ENCODE peak calls at places on chromosome 17, in ten cellular contexts. One of them, this sample, is unnamed.

GRCh38 chr17:33294994-33295393 is 1.9 kb upstream of the ASIC2 start:
- DNase-seq in BE2C: no peak
- DNase-seq in GM23338: no peak
- DNase-seq in gastrocnemius medialis: no peak
- DNase-seq in activated CD8-positive, alpha-beta T cell treated with anti-CD3 and anti-CD28 coated beads for 36 hours: no peak
- DNase-seq in upper lobe of right lung: no peak
- DNase-seq in heart left ventricle: no peak
- DNase-seq in body of pancreas: no peak
- DNase-seq in heart right ventricle: no peak
- DNase-seq in IMR-90: no peak
- DNase-seq in this sample: no peak

GRCh38 chr17:21382560-21383495 is 6.7 kb downstream of the KCNJ12 start:
- DNase-seq in BE2C: no peak
- DNase-seq in GM23338: no peak
- DNase-seq in gastrocnemius medialis: no peak
- DNase-seq in activated CD8-positive, alpha-beta T cell treated with anti-CD3 and anti-CD28 coated beads for 36 hours: no peak
- DNase-seq in upper lobe of right lung: no peak
- DNase-seq in heart left ventricle: no peak
- DNase-seq in body of pancreas: no peak
- DNase-seq in heart right ventricle: no peak
- DNase-seq in IMR-90: no peak
- DNase-seq in this sample: no peak

GRCh38 chr17:15233022-15233805 is 31.9 kb downstream of the PMP22 start:
- DNase-seq in BE2C: no peak
- DNase-seq in GM23338: peak; percentile 54
- DNase-seq in gastrocnemius medialis: no peak
- DNase-seq in activated CD8-positive, alpha-beta T cell treated with anti-CD3 and anti-CD28 coated beads for 36 hours: peak; percentile 4
- DNase-seq in upper lobe of right lung: no peak
- DNase-seq in heart left ventricle: no peak
- DNase-seq in body of pancreas: no peak
- DNase-seq in heart right ventricle: no peak
- DNase-seq in IMR-90: peak; percentile 75
- DNase-seq in this sample: peak; percentile 55

GRCh38 chr17:40347319-40348135 is 17.0 kb downstream of the GJD3 start:
- DNase-seq in BE2C: no peak
- DNase-seq in GM23338: peak; percentile 72
- DNase-seq in gastrocnemius medialis: peak; percentile 30
- DNase-seq in activated CD8-positive, alpha-beta T cell treated with anti-CD3 and anti-CD28 coated beads for 36 hours: no peak
- DNase-seq in upper lobe of right lung: no peak
- DNase-seq in heart left ventricle: no peak
- DNase-seq in body of pancreas: no peak
- DNase-seq in heart right ventricle: no peak
- DNase-seq in IMR-90: no peak
- DNase-seq in this sample: no peak

GRCh38 chr17:4230142-4230541 is 33.6 kb downstream of the ANKFY1 start:
- DNase-seq in BE2C: no peak
- DNase-seq in GM23338: peak; percentile 35
- DNase-seq in gastrocnemius medialis: peak; percentile 77
- DNase-seq in activated CD8-positive, alpha-beta T cell treated with anti-CD3 and anti-CD28 coated beads for 36 hours: no peak
- DNase-seq in upper lobe of right lung: no peak
- DNase-seq in heart left ventricle: peak; percentile 42
- DNase-seq in body of pancreas: peak; percentile 27
- DNase-seq in heart right ventricle: peak; percentile 58
- DNase-seq in IMR-90: peak; percentile 97
- DNase-seq in this sample: peak; percentile 100

GRCh38 chr17:50950002-50950877 is 84.1 kb upstream of the TOB1 start:
- DNase-seq in BE2C: peak; percentile 76
- DNase-seq in GM23338: peak; percentile 80
- DNase-seq in gastrocnemius medialis: peak; percentile 86
- DNase-seq in activated CD8-positive, alpha-beta T cell treated with anti-CD3 and anti-CD28 coated beads for 36 hours: peak; percentile 69
- DNase-seq in upper lobe of right lung: peak; percentile 87
- DNase-seq in heart left ventricle: peak; percentile 86
- DNase-seq in body of pancreas: peak; percentile 78
- DNase-seq in heart right ventricle: peak; percentile 77
- DNase-seq in IMR-90: peak; percentile 84
- DNase-seq in this sample: peak; percentile 92

GRCh38 chr17:64203630-64204029 is 59.4 kb downstream of the TEX2 start:
- DNase-seq in BE2C: no peak
- DNase-seq in GM23338: no peak
- DNase-seq in gastrocnemius medialis: no peak
- DNase-seq in activated CD8-positive, alpha-beta T cell treated with anti-CD3 and anti-CD28 coated beads for 36 hours: no peak
- DNase-seq in upper lobe of right lung: no peak
- DNase-seq in heart left ventricle: no peak
- DNase-seq in body of pancreas: no peak
- DNase-seq in heart right ventricle: no peak
- DNase-seq in IMR-90: no peak
- DNase-seq in this sample: no peak

GRCh38 chr17:8189041-8189710 is 804 bp downstream of the BORCS6 start:
- DNase-seq in BE2C: peak; percentile 15
- DNase-seq in GM23338: no peak
- DNase-seq in gastrocnemius medialis: no peak
- DNase-seq in activated CD8-positive, alpha-beta T cell treated with anti-CD3 and anti-CD28 coated beads for 36 hours: peak; percentile 55
- DNase-seq in upper lobe of right lung: peak; percentile 78
- DNase-seq in heart left ventricle: peak; percentile 45
- DNase-seq in body of pancreas: peak; percentile 40
- DNase-seq in heart right ventricle: no peak
- DNase-seq in IMR-90: no peak
- DNase-seq in this sample: no peak

GRCh38 chr17:74368341-74369152 is 1.2 kb downstream of the GPR142 start:
- DNase-seq in BE2C: peak; percentile 73
- DNase-seq in GM23338: peak; percentile 76
- DNase-seq in gastrocnemius medialis: peak; percentile 71
- DNase-seq in activated CD8-positive, alpha-beta T cell treated with anti-CD3 and anti-CD28 coated beads for 36 hours: peak; percentile 82
- DNase-seq in upper lobe of right lung: peak; percentile 82
- DNase-seq in heart left ventricle: peak; percentile 70
- DNase-seq in body of pancreas: peak; percentile 77
- DNase-seq in heart right ventricle: peak; percentile 77
- DNase-seq in IMR-90: peak; percentile 35
- DNase-seq in this sample: peak; percentile 52

GRCh38 chr17:72446118-72446517 is 325.3 kb downstream of the SOX9 start:
- DNase-seq in BE2C: no peak
- DNase-seq in GM23338: no peak
- DNase-seq in gastrocnemius medialis: no peak
- DNase-seq in activated CD8-positive, alpha-beta T cell treated with anti-CD3 and anti-CD28 coated beads for 36 hours: no peak
- DNase-seq in upper lobe of right lung: no peak
- DNase-seq in heart left ventricle: no peak
- DNase-seq in body of pancreas: no peak
- DNase-seq in heart right ventricle: no peak
- DNase-seq in IMR-90: no peak
- DNase-seq in this sample: no peak

GRCh38 chr17:81954131-81955057 is 6.6 kb downstream of the NOTUM start:
- DNase-seq in BE2C: no peak
- DNase-seq in GM23338: no peak
- DNase-seq in gastrocnemius medialis: no peak
- DNase-seq in activated CD8-positive, alpha-beta T cell treated with anti-CD3 and anti-CD28 coated beads for 36 hours: no peak
- DNase-seq in upper lobe of right lung: no peak
- DNase-seq in heart left ventricle: no peak
- DNase-seq in body of pancreas: no peak
- DNase-seq in heart right ventricle: no peak
- DNase-seq in IMR-90: no peak
- DNase-seq in this sample: no peak

GRCh38 chr17:31487648-31488263 is 96.3 kb downstream of the RAB11FIP4 start:
- DNase-seq in BE2C: peak; percentile 62
- DNase-seq in GM23338: peak; percentile 96
- DNase-seq in gastrocnemius medialis: peak; percentile 74
- DNase-seq in activated CD8-positive, alpha-beta T cell treated with anti-CD3 and anti-CD28 coated beads for 36 hours: peak; percentile 95
- DNase-seq in upper lobe of right lung: peak; percentile 97
- DNase-seq in heart left ventricle: peak; percentile 81
- DNase-seq in body of pancreas: peak; percentile 97
- DNase-seq in heart right ventricle: peak; percentile 68
- DNase-seq in IMR-90: peak; percentile 16
- DNase-seq in this sample: peak; percentile 13

GRCh38 chr17:31488264-31488981 is 96.9 kb downstream of the RAB11FIP4 start:
- DNase-seq in BE2C: no peak
- DNase-seq in GM23338: peak; percentile 61
- DNase-seq in gastrocnemius medialis: peak; percentile 37
- DNase-seq in activated CD8-positive, alpha-beta T cell treated with anti-CD3 and anti-CD28 coated beads for 36 hours: peak; percentile 52
- DNase-seq in upper lobe of right lung: peak; percentile 83
- DNase-seq in heart left ventricle: no peak
- DNase-seq in body of pancreas: peak; percentile 66
- DNase-seq in heart right ventricle: no peak
- DNase-seq in IMR-90: no peak
- DNase-seq in this sample: no peak

GRCh38 chr17:31487063-31487647 is 95.7 kb downstream of the RAB11FIP4 start:
- DNase-seq in BE2C: no peak
- DNase-seq in GM23338: no peak
- DNase-seq in gastrocnemius medialis: no peak
- DNase-seq in activated CD8-positive, alpha-beta T cell treated with anti-CD3 and anti-CD28 coated beads for 36 hours: no peak
- DNase-seq in upper lobe of right lung: no peak
- DNase-seq in heart left ventricle: no peak
- DNase-seq in body of pancreas: no peak
- DNase-seq in heart right ventricle: no peak
- DNase-seq in IMR-90: no peak
- DNase-seq in this sample: no peak

GRCh38 chr17:31484821-31485220 is 93.3 kb downstream of the RAB11FIP4 start:
- DNase-seq in BE2C: no peak
- DNase-seq in GM23338: no peak
- DNase-seq in gastrocnemius medialis: no peak
- DNase-seq in activated CD8-positive, alpha-beta T cell treated with anti-CD3 and anti-CD28 coated beads for 36 hours: no peak
- DNase-seq in upper lobe of right lung: no peak
- DNase-seq in heart left ventricle: no peak
- DNase-seq in body of pancreas: no peak
- DNase-seq in heart right ventricle: no peak
- DNase-seq in IMR-90: no peak
- DNase-seq in this sample: no peak

DNA sequence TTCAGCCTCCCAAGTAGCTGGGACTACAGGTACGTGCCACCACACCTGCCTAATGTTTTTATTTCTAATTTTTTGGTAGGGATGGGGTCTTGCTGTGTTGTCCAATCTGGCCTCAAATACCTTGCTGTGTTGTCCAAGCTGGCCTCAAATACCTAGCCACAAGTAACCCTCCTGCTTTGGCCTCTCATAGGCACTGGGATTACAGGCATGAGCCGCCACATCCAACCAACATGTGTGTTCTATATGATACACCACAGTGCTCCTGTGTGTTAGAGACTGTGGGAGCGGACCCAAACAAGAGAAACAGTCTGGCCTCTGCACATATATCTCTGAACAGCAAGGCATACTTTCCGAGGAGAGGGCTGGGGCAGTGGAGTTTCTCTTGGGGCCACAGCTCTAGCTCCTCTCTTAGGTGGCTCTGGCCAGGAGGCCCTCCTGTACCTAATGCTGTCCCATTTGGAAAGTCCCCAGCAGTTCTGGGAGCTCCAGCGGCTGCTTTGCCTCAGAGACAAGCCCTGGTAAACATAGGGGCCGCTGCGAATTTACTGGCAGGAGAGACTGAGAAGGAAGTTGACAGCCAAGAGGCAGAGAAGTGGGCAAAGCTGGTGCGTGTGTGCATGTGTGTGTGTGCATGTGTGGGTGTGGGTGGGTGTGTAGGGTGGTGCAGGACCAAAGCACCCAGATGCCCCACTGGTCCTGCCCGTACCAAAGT is 95.0 kb downstream of the RAB11FIP4 start:
- DNase-seq in BE2C: no peak
- DNase-seq in GM23338: no peak
- DNase-seq in gastrocnemius medialis: no peak
- DNase-seq in activated CD8-positive, alpha-beta T cell treated with anti-CD3 and anti-CD28 coated beads for 36 hours: no peak
- DNase-seq in upper lobe of right lung: peak; percentile 75
- DNase-seq in heart left ventricle: no peak
- DNase-seq in body of pancreas: peak; percentile 79
- DNase-seq in heart right ventricle: no peak
- DNase-seq in IMR-90: no peak
- DNase-seq in this sample: no peak
- TF ChIP-seq CTCF in BE2C: no peak
- TF ChIP-seq CTCF in GM23338: no peak
- TF ChIP-seq CTCF in gastrocnemius medialis: no peak
- TF ChIP-seq CTCF in activated CD8-positive, alpha-beta T cell treated with anti-CD3 and anti-CD28 coated beads for 36 hours: no peak
- TF ChIP-seq CTCF in upper lobe of right lung: no peak
- TF ChIP-seq CTCF in heart left ventricle: no peak
- TF ChIP-seq CTCF in body of pancreas: no peak
- TF ChIP-seq CTCF in heart right ventricle: no peak
- TF ChIP-seq CTCF in IMR-90: no peak
- TF ChIP-seq CTCF in this sample: no peak

GRCh38 chr17:42553161-42553818 is 567 bp downstream of the HSD17B1 start:
- DNase-seq in BE2C: peak; percentile 52
- DNase-seq in GM23338: peak; percentile 66
- DNase-seq in gastrocnemius medialis: no peak
- DNase-seq in activated CD8-positive, alpha-beta T cell treated with anti-CD3 and anti-CD28 coated beads for 36 hours: no peak
- DNase-seq in upper lobe of right lung: peak; percentile 67
- DNase-seq in heart left ventricle: no peak
- DNase-seq in body of pancreas: no peak
- DNase-seq in heart right ventricle: no peak
- DNase-seq in IMR-90: no peak
- DNase-seq in this sample: peak; percentile 71
- TF ChIP-seq CTCF in BE2C: peak; percentile 5
- TF ChIP-seq CTCF in GM23338: no peak
- TF ChIP-seq CTCF in gastrocnemius medialis: no peak
- TF ChIP-seq CTCF in activated CD8-positive, alpha-beta T cell treated with anti-CD3 and anti-CD28 coated beads for 36 hours: no peak
- TF ChIP-seq CTCF in upper lobe of right lung: no peak
- TF ChIP-seq CTCF in heart left ventricle: no peak
- TF ChIP-seq CTCF in body of pancreas: no peak
- TF ChIP-seq CTCF in heart right ventricle: no peak
- TF ChIP-seq CTCF in IMR-90: no peak
- TF ChIP-seq CTCF in this sample: peak; percentile 44

DNA sequence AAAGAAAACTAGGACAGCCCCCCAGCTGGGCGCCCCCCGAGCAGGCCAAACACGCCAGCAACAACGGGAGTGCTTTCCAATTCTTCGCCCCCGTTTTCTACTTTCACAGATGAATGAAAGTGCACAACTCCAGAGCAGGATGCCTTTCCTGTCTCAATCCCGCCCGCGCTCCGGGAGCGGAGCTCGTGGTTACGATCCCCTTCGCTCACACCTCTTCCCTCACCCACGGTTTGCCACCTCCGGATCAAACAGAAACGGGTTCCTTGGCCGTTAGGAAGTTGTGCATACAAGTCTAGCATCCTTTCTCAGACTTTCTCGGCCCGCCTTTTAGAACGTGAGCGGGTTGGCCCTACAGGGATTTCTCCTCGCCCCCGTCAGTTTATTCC is 658 bp downstream of the SKA2 start:
- DNase-seq in BE2C: peak; percentile 62
- DNase-seq in GM23338: peak; percentile 68
- DNase-seq in gastrocnemius medialis: no peak
- DNase-seq in activated CD8-positive, alpha-beta T cell treated with anti-CD3 and anti-CD28 coated beads for 36 hours: peak; percentile 59
- DNase-seq in upper lobe of right lung: peak; percentile 71
- DNase-seq in heart left ventricle: peak; percentile 41
- DNase-seq in body of pancreas: peak; percentile 44
- DNase-seq in heart right ventricle: peak; percentile 45
- DNase-seq in IMR-90: peak; percentile 39
- DNase-seq in this sample: peak; percentile 56
- TF ChIP-seq CTCF in BE2C: no peak
- TF ChIP-seq CTCF in GM23338: no peak
- TF ChIP-seq CTCF in gastrocnemius medialis: no peak
- TF ChIP-seq CTCF in activated CD8-positive, alpha-beta T cell treated with anti-CD3 and anti-CD28 coated beads for 36 hours: no peak
- TF ChIP-seq CTCF in upper lobe of right lung: no peak
- TF ChIP-seq CTCF in heart left ventricle: no peak
- TF ChIP-seq CTCF in body of pancreas: no peak
- TF ChIP-seq CTCF in heart right ventricle: no peak
- TF ChIP-seq CTCF in IMR-90: no peak
- TF ChIP-seq CTCF in this sample: no peak

GRCh38 chr17:48799069-48799710 is 17.8 kb downstream of the TTLL6 start:
- DNase-seq in BE2C: no peak
- DNase-seq in GM23338: no peak
- DNase-seq in gastrocnemius medialis: no peak
- DNase-seq in activated CD8-positive, alpha-beta T cell treated with anti-CD3 and anti-CD28 coated beads for 36 hours: no peak
- DNase-seq in upper lobe of right lung: no peak
- DNase-seq in heart left ventricle: no peak
- DNase-seq in body of pancreas: no peak
- DNase-seq in heart right ventricle: no peak
- DNase-seq in IMR-90: no peak
- DNase-seq in this sample: no peak
- TF ChIP-seq CTCF in BE2C: no peak
- TF ChIP-seq CTCF in GM23338: no peak
- TF ChIP-seq CTCF in gastrocnemius medialis: no peak
- TF ChIP-seq CTCF in activated CD8-positive, alpha-beta T cell treated with anti-CD3 and anti-CD28 coated beads for 36 hours: no peak
- TF ChIP-seq CTCF in upper lobe of right lung: no peak
- TF ChIP-seq CTCF in heart left ventricle: no peak
- TF ChIP-seq CTCF in body of pancreas: no peak
- TF ChIP-seq CTCF in heart right ventricle: no peak
- TF ChIP-seq CTCF in IMR-90: no peak
- TF ChIP-seq CTCF in this sample: no peak

GRCh38 chr17:76079577-76080206 is 710 bp downstream of the ZACN start:
- DNase-seq in BE2C: no peak
- DNase-seq in GM23338: peak; percentile 60
- DNase-seq in gastrocnemius medialis: no peak
- DNase-seq in activated CD8-positive, alpha-beta T cell treated with anti-CD3 and anti-CD28 coated beads for 36 hours: peak; percentile 27
- DNase-seq in upper lobe of right lung: peak; percentile 40
- DNase-seq in heart left ventricle: no peak
- DNase-seq in body of pancreas: no peak
- DNase-seq in heart right ventricle: no peak
- DNase-seq in IMR-90: no peak
- DNase-seq in this sample: no peak
- TF ChIP-seq CTCF in BE2C: peak; percentile 36
- TF ChIP-seq CTCF in GM23338: no peak
- TF ChIP-seq CTCF in gastrocnemius medialis: no peak
- TF ChIP-seq CTCF in activated CD8-positive, alpha-beta T cell treated with anti-CD3 and anti-CD28 coated beads for 36 hours: no peak
- TF ChIP-seq CTCF in upper lobe of right lung: no peak
- TF ChIP-seq CTCF in heart left ventricle: no peak
- TF ChIP-seq CTCF in body of pancreas: no peak
- TF ChIP-seq CTCF in heart right ventricle: no peak
- TF ChIP-seq CTCF in IMR-90: no peak
- TF ChIP-seq CTCF in this sample: no peak

This sample was measured in fibroblast of villous mesenchyme.